ENCODE peak calls at places on chromosome 19, in ten cellular contexts. D is DND-41; U is T follicular helper cell; R is SJCRH30; C is GM10248; V is brain microvascular endothelial cell; L is upper lobe of right lung; Z is H54; A is CD4-positive, CD25-positive, alpha-beta regulatory T cell; O is endothelial cell. P is an unnamed sample.

GRCh38 chr19:46515879-46516350 is 20.2 kb upstream of the PNMA8B start:
- DNase-seq in D (peak), U (no peak), R (no peak), C (peak), V (peak), L (no peak), Z (peak), A (no peak), O (no peak), P (no peak)

GRCh38 chr19:35501684-35502083 is 11.4 kb upstream of the KRTDAP start:
- DNase-seq in D (no peak), U (no peak), R (no peak), C (no peak), V (no peak), L (no peak), Z (no peak), A (no peak), O (no peak), P (no peak)

GRCh38 chr19:41311072-41311471 is 1.1 kb downstream of the CCDC97 start:
- DNase-seq in D (no peak), U (no peak), R (no peak), C (no peak), V (no peak), L (no peak), Z (no peak), A (no peak), O (no peak), P (no peak)

GRCh38 chr19:10104665-10105221 is 1.4 kb upstream of the PPAN start:
- DNase-seq in D (peak), U (peak), R (no peak), C (peak), V (no peak), L (no peak), Z (no peak), A (peak), O (no peak), P (no peak)

GRCh38 chr19:7928741-7929701 is 3.1 kb upstream of the CTXN1 start:
- DNase-seq in D (peak), U (peak), R (peak), C (peak), V (peak), L (no peak), Z (peak), A (peak), O (peak), P (no peak)

GRCh38 chr19:49272204-49272603 is 52.8 kb downstream of the SLC6A16 start:
- DNase-seq in D (no peak), U (no peak), R (no peak), C (no peak), V (peak), L (no peak), Z (no peak), A (no peak), O (no peak), P (peak)

GRCh38 chr19:49567722-49568454 is 12.5 kb downstream of the NOSIP start:
- DNase-seq in D (peak), U (peak), R (no peak), C (no peak), V (no peak), L (no peak), Z (no peak), A (peak), O (no peak), P (no peak)

GRCh38 chr19:33558846-33559245 is 37.3 kb upstream of the PEPD start:
- DNase-seq in D (no peak), U (no peak), R (peak), C (no peak), V (no peak), L (peak), Z (no peak), A (no peak), O (no peak), P (no peak)

GRCh38 chr19:30529876-30530275 is 157.7 kb downstream of the ZNF536 start:
- DNase-seq in D (no peak), U (no peak), R (peak), C (no peak), V (no peak), L (no peak), Z (no peak), A (no peak), O (no peak), P (no peak)

GRCh38 chr19:2324220-2324948 is 4.0 kb downstream of the LSM7 start:
- DNase-seq in D (no peak), U (no peak), R (no peak), C (no peak), V (no peak), L (no peak), Z (no peak), A (no peak), O (no peak), P (no peak)

GRCh38 chr19:38277969-38278680 is 13.8 kb downstream of the SPINT2 start:
- DNase-seq in D (no peak), U (no peak), R (no peak), C (no peak), V (no peak), L (no peak), Z (no peak), A (no peak), O (no peak), P (no peak)

GRCh38 chr19:9913237-9914000 is 22.9 kb downstream of the OLFM2 start:
- DNase-seq in D (no peak), U (no peak), R (no peak), C (no peak), V (no peak), L (peak), Z (no peak), A (no peak), O (peak), P (no peak)

GRCh38 chr19:35936738-35937268 is 629 bp downstream of the LRFN3 start:
- DNase-seq in D (no peak), U (no peak), R (no peak), C (no peak), V (no peak), L (no peak), Z (no peak), A (no peak), O (no peak), P (no peak)

P was measured in osteocyte.